ENCODE peak calls at places on chromosomes 12 and 14, in nine cellular contexts. One of them, this sample, is unnamed.

GRCh38 chr14:28515571-28515970 is 251.0 kb upstream of the FOXG1 start:
- DNase-seq in HFFc6: no peak
- DNase-seq in lower leg skin: no peak
- DNase-seq in lung: no peak
- DNase-seq in fibroblast of mammary gland: peak
- DNase-seq in progenitor cell of endocrine pancreas: no peak
- DNase-seq in neural crest cell: no peak
- DNase-seq in Peyer's patch: no peak
- DNase-seq in cardiac muscle cell: peak
- DNase-seq in this sample: no peak

GRCh38 chr12:123485756-123486155 is 27.8 kb downstream of the SNRNP35 start:
- DNase-seq in fibroblast of mammary gland: no peak
- DNase-seq in cardiac muscle cell: no peak
- DNase-seq in Peyer's patch: no peak
- DNase-seq in HFFc6: no peak
- DNase-seq in neural crest cell: no peak
- DNase-seq in progenitor cell of endocrine pancreas: no peak
- DNase-seq in lower leg skin: no peak
- DNase-seq in lung: no peak
- DNase-seq in this sample: no peak

GRCh38 chr12:53701518-53702264 is 25.6 kb downstream of the CALCOCO1 start:
- DNase-seq in neural crest cell: peak
- DNase-seq in cardiac muscle cell: peak
- DNase-seq in Peyer's patch: peak
- DNase-seq in HFFc6: peak
- DNase-seq in lung: peak
- DNase-seq in fibroblast of mammary gland: peak
- DNase-seq in lower leg skin: peak
- DNase-seq in progenitor cell of endocrine pancreas: peak
- DNase-seq in this sample: peak

GRCh38 chr14:61470261-61470953 is 149.0 kb downstream of the PRKCH start:
- DNase-seq in lung: peak
- DNase-seq in lower leg skin: no peak
- DNase-seq in neural crest cell: no peak
- DNase-seq in Peyer's patch: no peak
- DNase-seq in cardiac muscle cell: peak
- DNase-seq in HFFc6: peak
- DNase-seq in progenitor cell of endocrine pancreas: no peak
- DNase-seq in fibroblast of mammary gland: peak
- DNase-seq in this sample: peak

GRCh38 chr12:124569375-124570148 is 2.1 kb upstream of the NCOR2 start:
- DNase-seq in fibroblast of mammary gland: no peak
- DNase-seq in Peyer's patch: no peak
- DNase-seq in cardiac muscle cell: no peak
- DNase-seq in neural crest cell: no peak
- DNase-seq in HFFc6: no peak
- DNase-seq in lower leg skin: no peak
- DNase-seq in progenitor cell of endocrine pancreas: no peak
- DNase-seq in lung: no peak
- DNase-seq in this sample: no peak

GRCh38 chr12:29889737-29890136 is 106.0 kb upstream of the TMTC1 start:
- DNase-seq in progenitor cell of endocrine pancreas: peak
- DNase-seq in Peyer's patch: no peak
- DNase-seq in lower leg skin: peak
- DNase-seq in cardiac muscle cell: peak
- DNase-seq in fibroblast of mammary gland: peak
- DNase-seq in lung: peak
- DNase-seq in neural crest cell: peak
- DNase-seq in HFFc6: no peak
- DNase-seq in this sample: no peak

GRCh38 chr12:71702590-71702989 is 16.7 kb downstream of the TMEM19 start:
- DNase-seq in lower leg skin: no peak
- DNase-seq in progenitor cell of endocrine pancreas: no peak
- DNase-seq in cardiac muscle cell: no peak
- DNase-seq in lung: no peak
- DNase-seq in neural crest cell: no peak
- DNase-seq in HFFc6: no peak
- DNase-seq in fibroblast of mammary gland: no peak
- DNase-seq in Peyer's patch: no peak
- DNase-seq in this sample: no peak

GRCh38 chr14:68552597-68552996 is 240.3 kb downstream of the ZFP36L1 start:
- DNase-seq in fibroblast of mammary gland: peak
- DNase-seq in lung: no peak
- DNase-seq in Peyer's patch: peak
- DNase-seq in HFFc6: no peak
- DNase-seq in neural crest cell: no peak
- DNase-seq in progenitor cell of endocrine pancreas: no peak
- DNase-seq in lower leg skin: peak
- DNase-seq in cardiac muscle cell: no peak
- DNase-seq in this sample: no peak

GRCh38 chr12:26633591-26634210 is 199.3 kb downstream of the ITPR2 start:
- DNase-seq in HFFc6: no peak
- DNase-seq in cardiac muscle cell: peak
- DNase-seq in Peyer's patch: no peak
- DNase-seq in lower leg skin: no peak
- DNase-seq in progenitor cell of endocrine pancreas: no peak
- DNase-seq in neural crest cell: no peak
- DNase-seq in lung: no peak
- DNase-seq in fibroblast of mammary gland: peak
- DNase-seq in this sample: no peak

GRCh38 chr14:102507026-102507860 is 2.3 kb downstream of the ANKRD9 start:
- DNase-seq in HFFc6: no peak
- DNase-seq in fibroblast of mammary gland: no peak
- DNase-seq in neural crest cell: no peak
- DNase-seq in Peyer's patch: no peak
- DNase-seq in lower leg skin: no peak
- DNase-seq in progenitor cell of endocrine pancreas: no peak
- DNase-seq in cardiac muscle cell: peak
- DNase-seq in lung: no peak
- DNase-seq in this sample: no peak

GRCh38 chr12:76186507-76186906 is 102.0 kb upstream of the NAP1L1 start:
- DNase-seq in lung: no peak
- DNase-seq in Peyer's patch: no peak
- DNase-seq in cardiac muscle cell: peak
- DNase-seq in progenitor cell of endocrine pancreas: no peak
- DNase-seq in fibroblast of mammary gland: no peak
- DNase-seq in HFFc6: peak
- DNase-seq in lower leg skin: no peak
- DNase-seq in neural crest cell: no peak
- DNase-seq in this sample: no peak

GRCh38 chr12:109695420-109695819 is 18.2 kb upstream of the FAM222A start:
- DNase-seq in lung: no peak
- DNase-seq in Peyer's patch: no peak
- DNase-seq in lower leg skin: no peak
- DNase-seq in progenitor cell of endocrine pancreas: no peak
- DNase-seq in neural crest cell: no peak
- DNase-seq in fibroblast of mammary gland: no peak
- DNase-seq in cardiac muscle cell: no peak
- DNase-seq in HFFc6: no peak
- DNase-seq in this sample: no peak

GRCh38 chr14:101001311-101002069 is 98.0 kb upstream of the RTL1 start:
- DNase-seq in neural crest cell: no peak
- DNase-seq in cardiac muscle cell: peak
- DNase-seq in lung: no peak
- DNase-seq in fibroblast of mammary gland: peak
- DNase-seq in Peyer's patch: no peak
- DNase-seq in lower leg skin: no peak
- DNase-seq in HFFc6: peak
- DNase-seq in progenitor cell of endocrine pancreas: no peak
- DNase-seq in this sample: no peak

DNA sequence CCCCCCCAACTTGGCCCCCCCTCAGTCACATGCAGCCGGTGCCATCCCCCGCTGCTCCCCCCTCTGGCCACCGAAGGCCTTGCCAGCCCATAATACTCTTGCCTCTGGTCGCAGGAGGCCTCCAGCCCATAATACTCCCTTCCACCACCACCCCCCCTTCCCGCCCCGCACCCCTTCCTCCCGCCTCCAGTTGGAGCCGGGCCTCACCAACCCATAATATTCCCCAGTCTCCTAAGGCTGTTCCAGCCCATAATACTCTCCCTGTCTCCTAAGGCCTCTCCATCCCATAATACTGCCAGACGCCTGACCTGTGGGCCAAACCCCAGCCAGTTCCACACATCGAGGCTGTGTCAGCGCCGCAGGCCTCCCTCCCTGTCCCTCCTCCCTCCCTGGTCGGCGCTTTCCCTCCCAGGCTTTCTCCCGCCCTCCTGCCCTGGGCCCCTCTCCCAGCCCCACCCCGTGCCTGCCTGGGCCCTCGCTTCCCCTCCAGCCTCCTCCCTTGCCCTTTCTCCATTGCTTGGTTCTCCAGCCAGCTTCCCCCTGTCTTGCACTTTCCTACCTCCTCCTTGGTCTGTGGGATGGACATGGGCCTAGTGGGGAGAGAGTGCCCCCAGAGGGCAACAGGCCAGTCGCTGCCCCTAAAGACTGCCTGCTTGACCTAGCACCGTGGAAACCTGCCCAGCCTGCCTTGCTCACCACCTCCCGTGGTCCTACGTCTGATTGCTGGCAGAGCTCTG is 6.8 kb upstream of the CHD4 start:
- DNase-seq in neural crest cell: peak
- DNase-seq in progenitor cell of endocrine pancreas: peak
- DNase-seq in cardiac muscle cell: peak
- DNase-seq in Peyer's patch: peak
- DNase-seq in HFFc6: peak
- DNase-seq in lung: peak
- DNase-seq in lower leg skin: peak
- DNase-seq in fibroblast of mammary gland: peak
- DNase-seq in this sample: peak
- TF ChIP-seq CTCF in neural crest cell: no peak
- TF ChIP-seq CTCF in progenitor cell of endocrine pancreas: peak
- TF ChIP-seq CTCF in cardiac muscle cell: peak
- TF ChIP-seq CTCF in Peyer's patch: peak
- TF ChIP-seq CTCF in HFFc6: no peak
- TF ChIP-seq CTCF in lung: no peak
- TF ChIP-seq CTCF in lower leg skin: no peak
- TF ChIP-seq CTCF in fibroblast of mammary gland: no peak
- TF ChIP-seq CTCF in this sample: no peak

DNA sequence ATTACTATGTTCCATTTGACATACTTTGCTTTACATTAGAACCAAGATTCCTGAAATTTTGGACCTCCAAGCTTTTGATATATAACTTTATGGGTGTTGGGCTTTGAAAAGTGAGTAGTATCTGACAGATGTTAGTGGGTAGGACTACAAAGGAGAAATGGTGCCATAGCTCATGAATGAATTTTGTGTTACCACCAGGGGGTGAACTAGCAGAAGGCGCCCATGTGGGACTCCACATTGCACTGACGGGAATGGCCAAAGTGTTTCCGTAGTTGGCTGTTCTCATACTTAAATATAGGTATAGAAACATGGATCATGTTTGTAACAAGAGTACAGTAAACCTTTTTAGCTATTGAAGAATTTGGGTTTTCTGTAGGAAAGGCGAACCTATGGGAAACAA is 337.5 kb downstream of the FLRT2 start:
- DNase-seq in cardiac muscle cell: no peak
- DNase-seq in progenitor cell of endocrine pancreas: no peak
- DNase-seq in neural crest cell: no peak
- DNase-seq in HFFc6: no peak
- DNase-seq in fibroblast of mammary gland: no peak
- DNase-seq in lower leg skin: no peak
- DNase-seq in Peyer's patch: no peak
- DNase-seq in lung: no peak
- DNase-seq in this sample: no peak
- TF ChIP-seq CTCF in cardiac muscle cell: no peak
- TF ChIP-seq CTCF in progenitor cell of endocrine pancreas: no peak
- TF ChIP-seq CTCF in neural crest cell: peak
- TF ChIP-seq CTCF in HFFc6: peak
- TF ChIP-seq CTCF in fibroblast of mammary gland: peak
- TF ChIP-seq CTCF in lower leg skin: no peak
- TF ChIP-seq CTCF in Peyer's patch: no peak
- TF ChIP-seq CTCF in lung: no peak
- TF ChIP-seq CTCF in this sample: no peak

DNA sequence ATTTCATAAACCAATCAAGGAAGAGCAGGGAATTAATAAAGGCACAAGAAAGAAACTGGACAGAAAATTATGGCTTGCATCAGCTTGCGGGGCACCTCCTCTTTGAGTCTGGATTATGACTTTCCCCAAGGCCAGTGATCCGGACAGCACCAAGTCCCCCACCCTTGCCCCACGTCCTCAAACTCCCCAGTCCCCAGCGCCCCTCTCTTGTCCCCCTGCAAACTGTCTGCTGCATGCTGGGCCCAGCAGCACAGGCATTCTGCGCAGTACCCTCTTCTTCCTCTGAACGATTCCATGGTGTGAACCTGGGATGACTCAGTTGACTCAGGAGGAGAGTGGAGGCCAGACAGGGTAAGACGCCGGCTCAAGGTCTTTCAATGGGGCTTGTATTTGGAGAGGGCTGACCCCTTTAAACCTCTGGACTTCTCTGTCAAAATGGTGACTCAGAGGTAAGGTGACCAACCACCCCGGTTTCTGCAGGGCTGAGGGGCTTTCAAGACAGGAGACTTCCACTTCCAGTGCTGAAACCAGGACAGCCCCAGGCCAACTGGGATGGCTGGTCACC is 13.5 kb downstream of the C14orf132 start:
- DNase-seq in neural crest cell: no peak
- DNase-seq in fibroblast of mammary gland: peak
- DNase-seq in lung: no peak
- DNase-seq in lower leg skin: no peak
- DNase-seq in HFFc6: peak
- DNase-seq in Peyer's patch: no peak
- DNase-seq in cardiac muscle cell: no peak
- DNase-seq in progenitor cell of endocrine pancreas: no peak
- DNase-seq in this sample: no peak
- TF ChIP-seq CTCF in neural crest cell: no peak
- TF ChIP-seq CTCF in fibroblast of mammary gland: no peak
- TF ChIP-seq CTCF in lung: no peak
- TF ChIP-seq CTCF in lower leg skin: no peak
- TF ChIP-seq CTCF in HFFc6: no peak
- TF ChIP-seq CTCF in Peyer's patch: no peak
- TF ChIP-seq CTCF in cardiac muscle cell: no peak
- TF ChIP-seq CTCF in progenitor cell of endocrine pancreas: no peak
- TF ChIP-seq CTCF in this sample: no peak

GRCh38 chr12:101824831-101825230 is 5.9 kb downstream of the GNPTAB start:
- DNase-seq in HFFc6: no peak
- DNase-seq in neural crest cell: no peak
- DNase-seq in lower leg skin: no peak
- DNase-seq in progenitor cell of endocrine pancreas: no peak
- DNase-seq in Peyer's patch: no peak
- DNase-seq in cardiac muscle cell: no peak
- DNase-seq in lung: no peak
- DNase-seq in fibroblast of mammary gland: no peak
- DNase-seq in this sample: no peak

GRCh38 chr12:101823039-101823438 is 7.7 kb downstream of the GNPTAB start:
- DNase-seq in Peyer's patch: no peak
- DNase-seq in neural crest cell: no peak
- DNase-seq in progenitor cell of endocrine pancreas: no peak
- DNase-seq in cardiac muscle cell: no peak
- DNase-seq in HFFc6: no peak
- DNase-seq in lower leg skin: no peak
- DNase-seq in fibroblast of mammary gland: no peak
- DNase-seq in lung: no peak
- DNase-seq in this sample: no peak

GRCh38 chr12:101826766-101827368 is 3.9 kb downstream of the GNPTAB start:
- DNase-seq in Peyer's patch: no peak
- DNase-seq in neural crest cell: no peak
- DNase-seq in lung: no peak
- DNase-seq in progenitor cell of endocrine pancreas: no peak
- DNase-seq in lower leg skin: no peak
- DNase-seq in cardiac muscle cell: no peak
- DNase-seq in fibroblast of mammary gland: no peak
- DNase-seq in HFFc6: no peak
- DNase-seq in this sample: no peak

GRCh38 chr12:101819467-101819866 is 11.3 kb downstream of the GNPTAB start:
- DNase-seq in HFFc6: no peak
- DNase-seq in lung: no peak
- DNase-seq in Peyer's patch: no peak
- DNase-seq in neural crest cell: no peak
- DNase-seq in lower leg skin: no peak
- DNase-seq in progenitor cell of endocrine pancreas: no peak
- DNase-seq in cardiac muscle cell: no peak
- DNase-seq in fibroblast of mammary gland: peak
- DNase-seq in this sample: no peak

GRCh38 chr12:101823891-101824290 is 6.9 kb downstream of the GNPTAB start:
- DNase-seq in Peyer's patch: peak
- DNase-seq in lung: peak
- DNase-seq in cardiac muscle cell: peak
- DNase-seq in progenitor cell of endocrine pancreas: no peak
- DNase-seq in HFFc6: no peak
- DNase-seq in fibroblast of mammary gland: peak
- DNase-seq in lower leg skin: peak
- DNase-seq in neural crest cell: peak
- DNase-seq in this sample: no peak
- TF ChIP-seq CTCF in Peyer's patch: peak
- TF ChIP-seq CTCF in lung: no peak
- TF ChIP-seq CTCF in cardiac muscle cell: peak
- TF ChIP-seq CTCF in progenitor cell of endocrine pancreas: peak
- TF ChIP-seq CTCF in HFFc6: peak
- TF ChIP-seq CTCF in fibroblast of mammary gland: peak
- TF ChIP-seq CTCF in lower leg skin: no peak
- TF ChIP-seq CTCF in neural crest cell: peak
- TF ChIP-seq CTCF in this sample: peak